ENCODE peak calls at places on chromosomes 13 and 19, in five cellular contexts. P is neuronal stem cell, L is Karpas-422, K is PC-3, Y is HCT116. R is an unnamed sample. For H3K4me1, the result is how much of the 10 kb centered on the place peaks cover.

GRCh38 chr19:3682741-3683404 is 17.4 kb downstream of the PIP5K1C start:
- DNase-seq in L (no peak), P (no peak), Y (no peak), K (no peak), R (no peak)

GRCh38 chr13:112933649-112934048 is 35.4 kb upstream of the MCF2L start:
- DNase-seq in Y (no peak), L (no peak), K (no peak), P (no peak), R (no peak)

GRCh38 chr19:48470281-48470680 is 1.1 kb downstream of the CYTH2 start:
- DNase-seq in P (no peak), K (no peak), Y (no peak), L (no peak), R (no peak)

GRCh38 chr19:7199613-7200533 is 94.3 kb downstream of the INSR start:
- DNase-seq in K (no peak), Y (peak), L (no peak), P (no peak), R (no peak)

GRCh38 chr19:38664503-38665211 is 17.2 kb downstream of the ACTN4 start:
- DNase-seq in L (peak), Y (no peak), P (no peak), K (no peak), R (no peak)

GRCh38 chr19:47434088-47434487 is 14.8 kb upstream of the MEIS3 start:
- DNase-seq in L (no peak), P (no peak), Y (no peak), K (no peak), R (no peak)

GRCh38 chr13:45205124-45205523 is 4.3 kb upstream of the KCTD4 start:
- DNase-seq in K (no peak), P (no peak), Y (no peak), L (no peak), R (no peak)

GRCh38 chr13:94173312-94173854 is 306.1 kb downstream of the DCT start:
- DNase-seq in K (no peak), Y (no peak), P (no peak), L (no peak), R (no peak)

GRCh38 chr19:12453495-12453894 is 12.7 kb upstream of the ZNF443 start:
- DNase-seq in L (no peak), Y (no peak), P (no peak), K (peak), R (no peak)

GRCh38 chr19:54448037-54448773 is 794 bp upstream of the LENG8 start:
- DNase-seq in K (peak), L (peak), P (no peak), Y (no peak), R (peak)

GRCh38 chr19:18941628-18942354 is 774 bp upstream of the HOMER3 start:
- DNase-seq in Y (no peak), P (no peak), K (no peak), L (no peak), R (no peak)

GRCh38 chr19:14070268-14071050 is 2.1 kb upstream of the MISP3 start:
- DNase-seq in K (no peak), P (no peak), L (no peak), Y (no peak), R (no peak)

GRCh38 chr19:16673226-16673625 is 12.3 kb downstream of the TMEM38A start:
- DNase-seq in P (no peak), K (no peak), Y (no peak), L (no peak), R (no peak)

GRCh38 chr13:41995946-41996345 is 35.0 kb upstream of the VWA8 start:
- DNase-seq in L (no peak), Y (no peak), P (no peak), K (peak), R (no peak)

GRCh38 chr13:105276571-105276970 is 1258.9 kb downstream of the EFNB2 start:
- DNase-seq in P (no peak), L (no peak), K (no peak), Y (no peak), R (no peak)

GRCh38 chr13:45295536-45295935 is 45.4 kb downstream of the TPT1 start:
- DNase-seq in Y (no peak), K (no peak), L (no peak), P (no peak), R (peak)

GRCh38 chr19:32363175-32363574 is 17.8 kb downstream of the ZNF507 start:
- DNase-seq in P (no peak), K (peak), Y (no peak), L (no peak), R (peak)

GRCh38 chr13:110559429-110559943 is 2.0 kb downstream of the RAB20 start:
- DNase-seq in Y (no peak), L (no peak), P (no peak), K (peak), R (no peak)

GRCh38 chr19:35314031-35314430 is 15.0 kb upstream of the CD22 start:
- DNase-seq in K (no peak), L (no peak), Y (no peak), P (no peak), R (no peak)

GRCh38 chr19:56158170-56158757 is 17.2 kb downstream of the ZNF444 start:
- DNase-seq in L (no peak), K (no peak), Y (no peak), P (no peak), R (no peak)

GRCh38 chr13:27573265-27573664 is 47.1 kb downstream of the LNX2 start:
- DNase-seq in Y (no peak), P (no peak), L (no peak), K (peak), R (no peak)

GRCh38 chr19:6324757-6325156 is 8.7 kb downstream of the ACER1 start:
- DNase-seq in P (no peak), L (no peak), K (no peak), Y (no peak), R (no peak)

GRCh38 chr13:24096659-24097058 is 63.9 kb upstream of the SPATA13 start:
- DNase-seq in P (no peak), K (no peak), Y (no peak), L (no peak), R (no peak)

GRCh38 chr19:13099073-13099999 is 3.3 kb downstream of the LYL1 start:
- DNase-seq in K (no peak), Y (no peak), P (no peak), L (no peak), R (no peak)

GRCh38 chr19:30671622-30672051 is 299.5 kb downstream of the ZNF536 start:
- DNase-seq in K (no peak), L (no peak), P (no peak), Y (no peak), R (no peak)

GRCh38 chr19:29715695-29716581 is 877 bp upstream of the C19orf12 start:
- DNase-seq in K (peak), Y (no peak), L (peak), P (no peak), R (no peak)

GRCh38 chr19:4229179-4229931 is at the start of gene EBI3:
- DNase-seq in P (no peak), K (no peak), L (peak), Y (no peak), R (peak)

GRCh38 chr13:112066624-112067004 is 335 bp upstream of the SOX1 start:
- DNase-seq in Y (no peak), L (no peak), P (peak), K (no peak), R (peak)

GRCh38 chr19:43939557-43940260 is 4.6 kb upstream of the ZNF45 start:
- DNase-seq in Y (no peak), K (no peak), L (no peak), P (no peak), R (no peak)

GRCh38 chr19:43928820-43929219 is 6.3 kb downstream of the ZNF45 start:
- DNase-seq in L (no peak), K (no peak), Y (no peak), P (no peak), R (no peak)

GRCh38 chr19:43934985-43935708 is at the start of gene ZNF45:
- DNase-seq in L (peak), Y (peak), P (peak), K (peak), R (peak)

GRCh38 chr19:43936219-43936618 is 1.1 kb upstream of the ZNF45 start:
- DNase-seq in Y (no peak), K (no peak), P (no peak), L (peak), R (no peak)

GRCh38 chr19:43934055-43934984 is 762 bp downstream of the ZNF45 start:
- DNase-seq in Y (no peak), K (peak), P (no peak), L (no peak), R (peak)
- H3K4me3 ChIP-seq in Y (peak), K (peak), P (peak), L (peak), R (peak)

GRCh38 chr13:36360863-36361262 is 14.7 kb upstream of the SPART start:
- DNase-seq in P (no peak), L (no peak), K (no peak), Y (no peak), R (peak)
- H3K9ac ChIP-seq in P (no peak), L (no peak), K (no peak), Y (no peak), R (no peak)

DNA sequence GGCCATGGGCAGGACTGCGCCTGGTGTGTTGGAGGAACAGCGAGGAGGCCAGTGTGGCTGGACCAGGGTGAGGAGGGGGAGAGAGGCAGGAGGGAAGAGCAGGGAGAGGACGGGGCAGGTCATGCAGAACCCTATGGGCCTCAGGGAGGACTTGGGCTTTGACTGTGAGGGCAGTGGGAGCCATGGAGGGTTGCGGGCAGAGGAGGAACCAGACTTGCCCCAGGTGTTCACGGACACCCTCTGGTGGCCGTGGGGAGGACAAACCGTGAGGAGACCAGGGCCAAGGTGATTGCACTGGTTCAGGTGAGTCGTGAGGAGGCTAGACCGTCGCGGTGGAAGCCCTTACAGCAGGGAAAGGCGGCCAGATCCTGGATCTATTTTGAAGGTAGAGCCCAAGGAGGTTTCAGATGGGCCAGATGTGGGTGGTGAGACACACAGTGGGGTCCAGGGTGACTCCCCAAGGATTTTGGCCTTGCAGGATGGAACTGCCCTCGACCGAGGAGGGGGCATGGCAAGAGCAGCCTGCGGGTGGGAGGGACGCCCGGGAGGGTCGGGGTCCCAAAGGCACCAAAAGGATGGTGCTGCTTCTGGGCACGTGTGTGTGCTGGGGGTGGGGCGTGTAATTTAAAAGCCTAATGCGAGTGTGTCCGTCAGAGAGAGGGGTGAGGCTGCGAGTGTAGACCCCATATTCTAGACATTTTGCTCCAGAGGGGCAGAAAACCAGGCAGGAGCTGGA is 2.7 kb upstream of the REXO1 start:
- DNase-seq in K (peak), Y (no peak), L (no peak), P (no peak), R (no peak)
- H3K4me1 ChIP-seq in K (under half), Y (half or more), L (under half), P (under half), R (under half)

DNA sequence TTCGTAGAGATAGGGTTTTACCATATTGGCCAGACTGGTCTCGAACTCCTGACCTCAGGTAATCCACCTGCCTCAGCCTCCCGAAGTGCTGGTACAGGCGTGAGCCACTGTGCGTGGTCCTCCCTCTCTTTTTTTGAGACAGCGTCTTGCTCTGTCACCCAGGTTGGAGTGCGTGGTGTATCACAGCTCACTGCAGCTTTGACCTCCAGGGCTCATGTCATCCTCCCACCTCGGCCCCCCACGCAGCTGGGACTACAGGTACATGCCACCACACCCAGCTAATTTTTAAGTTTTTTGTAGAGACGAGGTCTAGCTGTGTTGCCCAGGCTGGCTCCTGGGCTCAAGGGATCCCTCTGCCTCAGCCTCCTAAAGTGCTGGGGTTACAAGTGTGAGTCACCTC is 18.2 kb downstream of the ZSCAN18 start:
- DNase-seq in P (no peak), K (no peak), Y (no peak), L (no peak), R (no peak)
- H3K4me3 ChIP-seq in P (no peak), K (no peak), Y (no peak), L (no peak), R (no peak)

GRCh38 chr19:10643166-10643967 is 10.8 kb upstream of the ILF3 start:
- DNase-seq in P (no peak), K (no peak), Y (no peak), L (no peak), R (no peak)
- H3K9ac ChIP-seq in P (no peak), K (no peak), Y (no peak), L (no peak), R (no peak)

GRCh38 chr13:34878354-34878753 is 63.7 kb upstream of the NBEA start:
- DNase-seq in P (no peak), K (no peak), Y (no peak), L (no peak), R (no peak)
- H3K4me1 ChIP-seq in P (under half), K (under half), Y (under half), L (under half), R (under half)

GRCh38 chr13:56187331-56187730 is 953.4 kb upstream of the PRR20A start:
- DNase-seq in P (no peak), L (no peak), Y (no peak), K (no peak), R (no peak)

GRCh38 chr13:56182598-56182997 is 958.1 kb upstream of the PRR20A start:
- DNase-seq in Y (no peak), K (no peak), P (no peak), L (no peak), R (no peak)
- H3K4me3 ChIP-seq in Y (no peak), K (no peak), P (no peak), L (no peak), R (no peak)

GRCh38 chr19:41531438-41532311 is 44.3 kb upstream of the CEACAM21 start:
- DNase-seq in Y (no peak), L (peak), P (no peak), K (no peak), R (no peak)
- H3K9ac ChIP-seq in Y (no peak), L (peak), P (no peak), K (no peak), R (peak)

GRCh38 chr19:17735410-17735809 is 15.9 kb upstream of the FCHO1 start:
- DNase-seq in P (no peak), K (no peak), Y (no peak), L (no peak), R (no peak)
- H3K4me1 ChIP-seq in P (under half), K (under half), Y (under half), L (under half), R (under half)

R was measured in adipocyte.